ENCODE peak calls at places on chromosomes 7 and 10, in seven cellular contexts. One of them, this sample, is unnamed.
A peak's percentile ranks its signal among the peaks of the same experiment; 100 is the strongest.

GRCh38 chr10:82211331-82211730 is 336.3 kb downstream of the NRG3 start:
- DNase-seq in aorta: no peak
- DNase-seq in colonic mucosa: no peak
- DNase-seq in hepatocyte: no peak
- DNase-seq in Peyer's patch: no peak
- DNase-seq in cardiac muscle cell: peak; percentile 15
- DNase-seq in right lobe of liver: no peak
- DNase-seq in this sample: no peak

GRCh38 chr7:21256310-21256877 is 171.5 kb upstream of the SP4 start:
- DNase-seq in aorta: no peak
- DNase-seq in colonic mucosa: peak; percentile 19
- DNase-seq in hepatocyte: peak; percentile 58
- DNase-seq in Peyer's patch: no peak
- DNase-seq in cardiac muscle cell: peak; percentile 57
- DNase-seq in right lobe of liver: no peak
- DNase-seq in this sample: no peak

GRCh38 chr10:11326919-11327318 is 284.5 kb downstream of the USP6NL start:
- DNase-seq in aorta: no peak
- DNase-seq in colonic mucosa: no peak
- DNase-seq in hepatocyte: no peak
- DNase-seq in Peyer's patch: no peak
- DNase-seq in cardiac muscle cell: no peak
- DNase-seq in right lobe of liver: no peak
- DNase-seq in this sample: no peak

GRCh38 chr10:31147220-31147608 is 115.5 kb upstream of the ZNF438 start:
- DNase-seq in aorta: no peak
- DNase-seq in colonic mucosa: no peak
- DNase-seq in hepatocyte: no peak
- DNase-seq in Peyer's patch: no peak
- DNase-seq in cardiac muscle cell: peak; percentile 47
- DNase-seq in right lobe of liver: no peak
- DNase-seq in this sample: peak; percentile 21

GRCh38 chr10:89683911-89684310 is 17.5 kb upstream of the KIF20B start:
- DNase-seq in aorta: no peak
- DNase-seq in colonic mucosa: no peak
- DNase-seq in hepatocyte: no peak
- DNase-seq in Peyer's patch: no peak
- DNase-seq in cardiac muscle cell: no peak
- DNase-seq in right lobe of liver: no peak
- DNase-seq in this sample: no peak

GRCh38 chr7:45718464-45719330 is 144.5 kb downstream of the ADCY1 start:
- DNase-seq in aorta: no peak
- DNase-seq in colonic mucosa: no peak
- DNase-seq in hepatocyte: no peak
- DNase-seq in Peyer's patch: no peak
- DNase-seq in cardiac muscle cell: no peak
- DNase-seq in right lobe of liver: no peak
- DNase-seq in this sample: no peak

GRCh38 chr7:103811997-103812396 is 177.5 kb downstream of the RELN start:
- DNase-seq in aorta: no peak
- DNase-seq in colonic mucosa: peak; percentile 21
- DNase-seq in hepatocyte: peak; percentile 20
- DNase-seq in Peyer's patch: no peak
- DNase-seq in cardiac muscle cell: no peak
- DNase-seq in right lobe of liver: no peak
- DNase-seq in this sample: no peak

GRCh38 chr7:134364619-134365037 is 47.9 kb upstream of the SLC35B4 start:
- DNase-seq in aorta: no peak
- DNase-seq in colonic mucosa: no peak
- DNase-seq in hepatocyte: peak; percentile 65
- DNase-seq in Peyer's patch: no peak
- DNase-seq in cardiac muscle cell: peak; percentile 64
- DNase-seq in right lobe of liver: no peak
- DNase-seq in this sample: peak; percentile 7

GRCh38 chr10:102118867-102119266 is 1.3 kb downstream of the LDB1 start:
- DNase-seq in aorta: peak; percentile 64
- DNase-seq in colonic mucosa: peak; percentile 70
- DNase-seq in hepatocyte: no peak
- DNase-seq in Peyer's patch: peak; percentile 60
- DNase-seq in cardiac muscle cell: peak; percentile 57
- DNase-seq in right lobe of liver: no peak
- DNase-seq in this sample: no peak

GRCh38 chr10:102115775-102116174 is 4.4 kb downstream of the LDB1 start:
- DNase-seq in aorta: no peak
- DNase-seq in colonic mucosa: no peak
- DNase-seq in hepatocyte: no peak
- DNase-seq in Peyer's patch: no peak
- DNase-seq in cardiac muscle cell: peak; percentile 18
- DNase-seq in right lobe of liver: no peak
- DNase-seq in this sample: no peak

GRCh38 chr10:102119417-102120141 is 589 bp downstream of the LDB1 start:
- DNase-seq in aorta: peak; percentile 80
- DNase-seq in colonic mucosa: peak; percentile 82
- DNase-seq in hepatocyte: peak; percentile 72
- DNase-seq in Peyer's patch: peak; percentile 72
- DNase-seq in cardiac muscle cell: peak; percentile 80
- DNase-seq in right lobe of liver: peak; percentile 67
- DNase-seq in this sample: no peak

GRCh38 chr10:102114861-102115618 is 5.1 kb downstream of the LDB1 start:
- DNase-seq in aorta: peak; percentile 94
- DNase-seq in colonic mucosa: peak; percentile 96
- DNase-seq in hepatocyte: peak; percentile 95
- DNase-seq in Peyer's patch: peak; percentile 92
- DNase-seq in cardiac muscle cell: peak; percentile 84
- DNase-seq in right lobe of liver: peak; percentile 94
- DNase-seq in this sample: no peak

GRCh38 chr10:102117391-102118159 is 2.6 kb downstream of the LDB1 start:
- DNase-seq in aorta: peak; percentile 90
- DNase-seq in colonic mucosa: peak; percentile 77
- DNase-seq in hepatocyte: peak; percentile 93
- DNase-seq in Peyer's patch: peak; percentile 70
- DNase-seq in cardiac muscle cell: peak; percentile 89
- DNase-seq in right lobe of liver: peak; percentile 87
- DNase-seq in this sample: peak; percentile 65
- H3K4me1 ChIP-seq in aorta: no peaks in the 10 kb centered on the region
- H3K4me1 ChIP-seq in colonic mucosa: peaks cover 38% of the 10 kb centered on the region
- H3K4me1 ChIP-seq in hepatocyte: peaks cover 51% of the 10 kb centered on the region
- H3K4me1 ChIP-seq in Peyer's patch: peaks cover 46% of the 10 kb centered on the region
- H3K4me1 ChIP-seq in cardiac muscle cell: peaks cover 59% of the 10 kb centered on the region
- H3K4me1 ChIP-seq in right lobe of liver: peaks cover 22% of the 10 kb centered on the region
- H3K4me1 ChIP-seq in this sample: peaks cover 67% of the 10 kb centered on the region

DNA sequence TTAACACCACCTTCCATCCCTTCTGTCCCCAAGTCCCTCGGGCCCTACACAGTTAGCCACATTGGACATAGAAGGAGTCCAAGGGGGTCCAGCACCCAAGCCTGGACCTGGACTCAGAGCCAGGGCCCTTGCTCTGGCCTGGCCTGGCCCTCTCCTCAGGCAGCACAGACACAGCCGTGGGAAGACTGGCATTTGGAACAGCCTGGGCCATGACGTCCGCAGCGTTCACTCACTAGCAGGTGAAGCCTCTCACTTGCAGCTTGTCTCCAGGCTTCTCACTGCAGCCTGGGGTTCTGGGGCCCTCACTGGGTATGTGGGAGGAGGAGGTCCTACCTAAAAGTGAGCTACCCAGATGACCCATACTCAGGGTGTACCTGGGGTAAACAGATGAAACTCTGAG is 33.7 kb upstream of the AQP1 start:
- DNase-seq in aorta: no peak
- DNase-seq in colonic mucosa: no peak
- DNase-seq in hepatocyte: no peak
- DNase-seq in Peyer's patch: no peak
- DNase-seq in cardiac muscle cell: no peak
- DNase-seq in right lobe of liver: no peak
- DNase-seq in this sample: no peak
- H3K27ac ChIP-seq in aorta: no peak overlapping the region
- H3K27ac ChIP-seq in colonic mucosa: no peak overlapping the region
- H3K27ac ChIP-seq in hepatocyte: no peak overlapping the region
- H3K27ac ChIP-seq in Peyer's patch: no peak overlapping the region
- H3K27ac ChIP-seq in cardiac muscle cell: no peak overlapping the region
- H3K27ac ChIP-seq in right lobe of liver: no peak overlapping the region
- H3K27ac ChIP-seq in this sample: no peak overlapping the region

GRCh38 chr10:46016190-46016589 is 14.2 kb downstream of the NCOA4 start:
- DNase-seq in aorta: no peak
- DNase-seq in colonic mucosa: no peak
- DNase-seq in hepatocyte: no peak
- DNase-seq in Peyer's patch: no peak
- DNase-seq in cardiac muscle cell: no peak
- DNase-seq in right lobe of liver: no peak
- DNase-seq in this sample: no peak
- H3K4me1 ChIP-seq in aorta: no peaks in the 10 kb centered on the region
- H3K4me1 ChIP-seq in colonic mucosa: no peaks in the 10 kb centered on the region
- H3K4me1 ChIP-seq in hepatocyte: peaks cover 22% of the 10 kb centered on the region
- H3K4me1 ChIP-seq in Peyer's patch: peaks cover 15% of the 10 kb centered on the region
- H3K4me1 ChIP-seq in cardiac muscle cell: peaks cover 50% of the 10 kb centered on the region
- H3K4me1 ChIP-seq in right lobe of liver: peaks cover 58% of the 10 kb centered on the region
- H3K4me1 ChIP-seq in this sample: peaks cover 23% of the 10 kb centered on the region

GRCh38 chr10:103725242-103725641 is 130.1 kb downstream of the SH3PXD2A start:
- DNase-seq in aorta: no peak
- DNase-seq in colonic mucosa: no peak
- DNase-seq in hepatocyte: no peak
- DNase-seq in Peyer's patch: no peak
- DNase-seq in cardiac muscle cell: no peak
- DNase-seq in right lobe of liver: peak; percentile 8
- DNase-seq in this sample: no peak

GRCh38 chr10:103729851-103730250 is 125.5 kb downstream of the SH3PXD2A start:
- DNase-seq in aorta: no peak
- DNase-seq in colonic mucosa: no peak
- DNase-seq in hepatocyte: no peak
- DNase-seq in Peyer's patch: no peak
- DNase-seq in cardiac muscle cell: no peak
- DNase-seq in right lobe of liver: peak; percentile 24
- DNase-seq in this sample: no peak

GRCh38 chr10:103727546-103727963 is 127.8 kb downstream of the SH3PXD2A start:
- DNase-seq in aorta: no peak
- DNase-seq in colonic mucosa: no peak
- DNase-seq in hepatocyte: no peak
- DNase-seq in Peyer's patch: no peak
- DNase-seq in cardiac muscle cell: no peak
- DNase-seq in right lobe of liver: no peak
- DNase-seq in this sample: no peak

GRCh38 chr10:103724771-103725170 is 130.6 kb downstream of the SH3PXD2A start:
- DNase-seq in aorta: no peak
- DNase-seq in colonic mucosa: no peak
- DNase-seq in hepatocyte: no peak
- DNase-seq in Peyer's patch: no peak
- DNase-seq in cardiac muscle cell: no peak
- DNase-seq in right lobe of liver: peak; percentile 16
- DNase-seq in this sample: no peak

DNA sequence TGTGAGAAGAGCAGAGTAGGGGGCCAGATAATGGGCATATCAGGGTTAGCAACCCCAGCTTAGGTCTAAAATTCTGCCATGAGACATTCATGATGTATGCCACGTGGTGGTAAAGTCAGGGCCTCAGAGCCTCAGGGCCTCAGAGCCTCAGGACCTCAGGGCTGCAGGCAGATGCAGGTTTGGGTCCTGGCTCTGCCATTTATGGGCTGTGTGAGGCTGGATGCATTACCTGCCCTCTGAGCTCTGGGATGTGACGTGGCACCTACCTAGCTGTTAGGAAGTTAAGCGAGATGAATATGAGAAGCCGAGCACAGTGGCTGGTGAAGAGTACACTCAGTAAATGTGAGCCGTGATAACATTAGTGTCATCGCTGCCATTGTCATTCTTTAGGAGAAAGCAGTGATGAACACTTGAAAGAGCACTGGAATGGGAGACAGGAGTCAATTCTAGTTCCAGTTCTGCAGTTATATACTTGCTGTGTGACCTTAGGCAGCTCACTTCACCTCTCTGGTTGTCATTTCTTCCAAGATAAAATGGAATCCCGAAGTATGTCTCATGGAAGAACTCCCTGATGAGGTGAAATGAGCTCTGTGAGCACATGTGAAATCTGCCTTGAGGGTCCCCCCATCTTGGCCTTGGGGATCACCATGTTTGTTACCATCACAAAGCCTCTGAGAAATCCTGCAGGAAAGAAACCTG is 127.2 kb downstream of the SH3PXD2A start:
- DNase-seq in aorta: no peak
- DNase-seq in colonic mucosa: no peak
- DNase-seq in hepatocyte: no peak
- DNase-seq in Peyer's patch: no peak
- DNase-seq in cardiac muscle cell: no peak
- DNase-seq in right lobe of liver: no peak
- DNase-seq in this sample: no peak
- H3K27ac ChIP-seq in aorta: no peak overlapping the region
- H3K27ac ChIP-seq in colonic mucosa: no peak overlapping the region
- H3K27ac ChIP-seq in hepatocyte: no peak overlapping the region
- H3K27ac ChIP-seq in Peyer's patch: no peak overlapping the region
- H3K27ac ChIP-seq in cardiac muscle cell: peak overlapping the region; percentile 72
- H3K27ac ChIP-seq in right lobe of liver: no peak overlapping the region
- H3K27ac ChIP-seq in this sample: no peak overlapping the region

GRCh38 chr10:68133553-68133952 is 24.3 kb downstream of the MYPN start:
- DNase-seq in aorta: no peak
- DNase-seq in colonic mucosa: no peak
- DNase-seq in hepatocyte: no peak
- DNase-seq in Peyer's patch: no peak
- DNase-seq in cardiac muscle cell: no peak
- DNase-seq in right lobe of liver: no peak
- DNase-seq in this sample: no peak
- H3K4me1 ChIP-seq in aorta: no peaks in the 10 kb centered on the region
- H3K4me1 ChIP-seq in colonic mucosa: no peaks in the 10 kb centered on the region
- H3K4me1 ChIP-seq in hepatocyte: peaks cover 12% of the 10 kb centered on the region
- H3K4me1 ChIP-seq in Peyer's patch: no peaks in the 10 kb centered on the region
- H3K4me1 ChIP-seq in cardiac muscle cell: no peaks in the 10 kb centered on the region
- H3K4me1 ChIP-seq in right lobe of liver: no peaks in the 10 kb centered on the region
- H3K4me1 ChIP-seq in this sample: peaks cover 15% of the 10 kb centered on the region

GRCh38 chr10:91616124-91616523 is 16.7 kb downstream of the PPP1R3C start:
- DNase-seq in aorta: no peak
- DNase-seq in colonic mucosa: no peak
- DNase-seq in hepatocyte: no peak
- DNase-seq in Peyer's patch: no peak
- DNase-seq in cardiac muscle cell: no peak
- DNase-seq in right lobe of liver: no peak
- DNase-seq in this sample: no peak
- H3K27ac ChIP-seq in aorta: no peak overlapping the region
- H3K27ac ChIP-seq in colonic mucosa: no peak overlapping the region
- H3K27ac ChIP-seq in hepatocyte: no peak overlapping the region
- H3K27ac ChIP-seq in Peyer's patch: no peak overlapping the region
- H3K27ac ChIP-seq in cardiac muscle cell: no peak overlapping the region
- H3K27ac ChIP-seq in right lobe of liver: no peak overlapping the region
- H3K27ac ChIP-seq in this sample: no peak overlapping the region

GRCh38 chr7:39951156-39951942 is 1.3 kb downstream of the CDK13 start:
- DNase-seq in aorta: peak; percentile 73
- DNase-seq in colonic mucosa: peak; percentile 54
- DNase-seq in hepatocyte: peak; percentile 83
- DNase-seq in Peyer's patch: peak; percentile 74
- DNase-seq in cardiac muscle cell: peak; percentile 53
- DNase-seq in right lobe of liver: peak; percentile 79
- DNase-seq in this sample: no peak
- H3K4me1 ChIP-seq in aorta: no peaks in the 10 kb centered on the region
- H3K4me1 ChIP-seq in colonic mucosa: peaks cover 17% of the 10 kb centered on the region
- H3K4me1 ChIP-seq in hepatocyte: peaks cover 29% of the 10 kb centered on the region
- H3K4me1 ChIP-seq in Peyer's patch: peaks cover 19% of the 10 kb centered on the region
- H3K4me1 ChIP-seq in cardiac muscle cell: no peaks in the 10 kb centered on the region
- H3K4me1 ChIP-seq in right lobe of liver: peaks cover 2% of the 10 kb centered on the region
- H3K4me1 ChIP-seq in this sample: peaks cover 6% of the 10 kb centered on the region

DNA sequence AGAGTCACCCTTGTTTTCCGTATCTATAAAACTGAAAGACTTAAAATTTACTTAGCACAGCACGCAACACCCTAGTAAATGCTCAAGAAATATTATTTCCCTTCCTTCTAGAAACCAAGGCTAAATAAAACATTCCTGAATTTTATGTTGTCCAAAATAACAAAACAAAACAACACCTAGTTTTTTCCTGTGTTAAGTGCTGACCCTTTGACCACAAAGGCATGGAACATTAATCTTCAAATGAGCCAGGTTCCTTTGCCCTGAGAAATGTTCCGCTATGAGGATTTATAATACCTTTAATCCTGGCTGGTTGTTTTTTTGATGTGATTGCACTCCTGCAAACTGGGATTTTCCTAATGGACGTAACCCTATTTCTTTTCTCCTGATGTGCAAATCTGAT is 29.0 kb upstream of the DGKI start:
- DNase-seq in aorta: no peak
- DNase-seq in colonic mucosa: no peak
- DNase-seq in hepatocyte: no peak
- DNase-seq in Peyer's patch: no peak
- DNase-seq in cardiac muscle cell: no peak
- DNase-seq in right lobe of liver: no peak
- DNase-seq in this sample: no peak
- H3K27ac ChIP-seq in aorta: no peak overlapping the region
- H3K27ac ChIP-seq in colonic mucosa: no peak overlapping the region
- H3K27ac ChIP-seq in hepatocyte: no peak overlapping the region
- H3K27ac ChIP-seq in Peyer's patch: no peak overlapping the region
- H3K27ac ChIP-seq in cardiac muscle cell: peak overlapping the region; percentile 14
- H3K27ac ChIP-seq in right lobe of liver: no peak overlapping the region
- H3K27ac ChIP-seq in this sample: no peak overlapping the region

This sample was measured in keratinocyte.